ENCODE peak calls at places on chromosomes 13 and 19, in ten cellular contexts. G is testis, N is lower lobe of right lung, O is BJ, Z is colonic mucosa, E is adipocyte, A is brain microvascular endothelial cell, I is left ventricle myocardium inferior, Y is suprapubic skin, Q is GM23248. M is an unnamed sample. For H3K27me3, the result is how much of the 10 kb centered on the place peaks cover.

GRCh38 chr19:12784871-12785430 is 6.3 kb upstream of the JUNB start:
- DNase-seq in G (no peak), N (no peak), O (no peak), Z (no peak), E (peak), A (no peak), I (no peak), Y (peak), Q (peak), M (no peak)

GRCh38 chr19:29942404-29943261 is 594 bp downstream of the URI1 start:
- DNase-seq in G (peak), N (peak), O (no peak), Z (peak), E (peak), A (peak), I (peak), Y (peak), Q (peak), M (peak)

GRCh38 chr13:84137292-84137691 is 255.0 kb upstream of the SLITRK1 start:
- DNase-seq in G (no peak), N (no peak), O (no peak), Z (no peak), E (peak), A (peak), I (no peak), Y (no peak), Q (no peak), M (no peak)

GRCh38 chr13:66805657-66806056 is 424.5 kb downstream of the PCDH9 start:
- DNase-seq in G (peak), N (no peak), O (no peak), Z (no peak), E (peak), A (peak), I (no peak), Y (no peak), Q (no peak), M (peak)

GRCh38 chr19:10995926-10996600 is 35.2 kb downstream of the SMARCA4 start:
- DNase-seq in G (no peak), N (no peak), O (no peak), Z (no peak), E (no peak), A (no peak), I (no peak), Y (no peak), Q (no peak), M (no peak)

GRCh38 chr13:107867701-107868661 is 347.4 kb downstream of the LIG4 start:
- DNase-seq in G (peak), N (no peak), O (no peak), Z (no peak), E (peak), A (peak), I (no peak), Y (no peak), Q (peak), M (peak)

GRCh38 chr19:18436651-18437478 is 1.1 kb downstream of the ISYNA1 start:
- DNase-seq in G (peak), N (peak), O (no peak), Z (peak), E (peak), A (peak), I (peak), Y (peak), Q (peak), M (peak)

GRCh38 chr13:45865414-45865813 is 13.9 kb upstream of the SIAH3 start:
- DNase-seq in G (no peak), N (no peak), O (no peak), Z (no peak), E (no peak), A (no peak), I (no peak), Y (no peak), Q (no peak), M (no peak)

GRCh38 chr19:3492919-3493318 is 7.6 kb downstream of the DOHH start:
- DNase-seq in G (no peak), N (no peak), O (no peak), Z (no peak), E (no peak), A (no peak), I (no peak), Y (no peak), Q (no peak), M (no peak)

GRCh38 chr19:45161715-45162463 is 1.1 kb upstream of the NKPD1 start:
- DNase-seq in G (peak), N (no peak), O (no peak), Z (no peak), E (peak), A (no peak), I (no peak), Y (no peak), Q (peak), M (no peak)

GRCh38 chr19:48511800-48512503 is at the start of gene LMTK3:
- DNase-seq in G (peak), N (peak), O (no peak), Z (no peak), E (peak), A (no peak), I (no peak), Y (no peak), Q (peak), M (peak)

GRCh38 chr13:86846501-86846900 is 824.7 kb upstream of the SLITRK5 start:
- DNase-seq in G (no peak), N (no peak), O (no peak), Z (no peak), E (no peak), A (no peak), I (no peak), Y (no peak), Q (no peak), M (no peak)

GRCh38 chr19:5293607-5294089 is 47.0 kb downstream of the PTPRS start:
- DNase-seq in G (no peak), N (no peak), O (no peak), Z (no peak), E (peak), A (no peak), I (no peak), Y (peak), Q (peak), M (peak)

GRCh38 chr13:40388617-40389016 is 277.8 kb downstream of the FOXO1 start:
- DNase-seq in G (no peak), N (no peak), O (peak), Z (peak), E (no peak), A (peak), I (no peak), Y (no peak), Q (no peak), M (no peak)

GRCh38 chr13:95643814-95644598 is 500 bp downstream of the DZIP1 start:
- DNase-seq in G (peak), N (no peak), O (no peak), Z (no peak), E (peak), A (peak), I (peak), Y (peak), Q (peak), M (no peak)

GRCh38 chr13:44159633-44160279 is 213.9 kb upstream of the SERP2 start:
- DNase-seq in G (no peak), N (no peak), O (no peak), Z (no peak), E (peak), A (no peak), I (no peak), Y (no peak), Q (peak), M (no peak)

GRCh38 chr19:49335071-49335783 is at the start of gene CD37:
- DNase-seq in G (no peak), N (peak), O (no peak), Z (peak), E (no peak), A (no peak), I (no peak), Y (no peak), Q (no peak), M (peak)

GRCh38 chr13:100594731-100595130 is 6.1 kb upstream of the GGACT start:
- DNase-seq in G (no peak), N (no peak), O (no peak), Z (peak), E (no peak), A (no peak), I (no peak), Y (no peak), Q (no peak), M (no peak)

GRCh38 chr13:28885191-28885590 is 65.1 kb downstream of the MTUS2 start:
- DNase-seq in G (no peak), N (no peak), O (no peak), Z (no peak), E (no peak), A (no peak), I (no peak), Y (no peak), Q (no peak), M (no peak)

GRCh38 chr19:56837492-56837891 is 3.0 kb downstream of the PEG3 start:
- DNase-seq in G (peak), N (peak), O (no peak), Z (peak), E (no peak), A (peak), I (peak), Y (peak), Q (peak), M (peak)

GRCh38 chr13:77637583-77637982 is 59.9 kb upstream of the SLAIN1 start:
- DNase-seq in G (no peak), N (no peak), O (no peak), Z (no peak), E (no peak), A (no peak), I (no peak), Y (no peak), Q (no peak), M (no peak)

GRCh38 chr13:67620665-67621064 is 390.5 kb upstream of the PCDH9 start:
- DNase-seq in G (no peak), N (no peak), O (no peak), Z (no peak), E (peak), A (no peak), I (no peak), Y (no peak), Q (no peak), M (no peak)

GRCh38 chr13:113546571-113547247 is 37.8 kb upstream of the TFDP1 start:
- DNase-seq in G (peak), N (peak), O (no peak), Z (no peak), E (no peak), A (peak), I (peak), Y (no peak), Q (peak), M (no peak)

GRCh38 chr19:6340493-6341201 is 7.2 kb upstream of the ACER1 start:
- DNase-seq in G (no peak), N (no peak), O (no peak), Z (no peak), E (no peak), A (no peak), I (no peak), Y (no peak), Q (no peak), M (no peak)

GRCh38 chr13:109072505-109072904 is 443.1 kb downstream of the MYO16 start:
- DNase-seq in G (no peak), N (no peak), O (no peak), Z (no peak), E (no peak), A (no peak), I (no peak), Y (no peak), Q (no peak), M (no peak)

GRCh38 chr19:35211545-35212230 is 16.9 kb downstream of the FAM187B start:
- DNase-seq in G (peak), N (peak), O (no peak), Z (peak), E (no peak), A (no peak), I (peak), Y (peak), Q (no peak), M (peak)

GRCh38 chr19:51337861-51338562 is 3.9 kb downstream of the VSIG10L start:
- DNase-seq in G (no peak), N (no peak), O (no peak), Z (no peak), E (no peak), A (no peak), I (no peak), Y (no peak), Q (no peak), M (no peak)

GRCh38 chr13:27172495-27172842 is 858 bp upstream of the USP12 start:
- DNase-seq in G (peak), N (no peak), O (no peak), Z (no peak), E (peak), A (peak), I (no peak), Y (no peak), Q (peak), M (no peak)

GRCh38 chr13:50126378-50127016 is 111.3 kb downstream of the KCNRG start:
- DNase-seq in G (no peak), N (no peak), O (no peak), Z (peak), E (peak), A (no peak), I (no peak), Y (no peak), Q (peak), M (peak)

GRCh38 chr19:29650988-29651387 is 14.3 kb upstream of the PLEKHF1 start:
- DNase-seq in G (no peak), N (no peak), O (no peak), Z (no peak), E (no peak), A (no peak), I (no peak), Y (no peak), Q (no peak), M (no peak)

GRCh38 chr13:112057434-112057735 is 9.6 kb upstream of the SOX1 start:
- DNase-seq in G (no peak), N (no peak), O (no peak), Z (no peak), E (no peak), A (no peak), I (no peak), Y (no peak), Q (no peak), M (no peak)

GRCh38 chr13:112055032-112055416 is 11.9 kb upstream of the SOX1 start:
- DNase-seq in G (no peak), N (no peak), O (no peak), Z (no peak), E (no peak), A (no peak), I (no peak), Y (no peak), Q (no peak), M (no peak)

GRCh38 chr13:112055417-112056206 is 11.3 kb upstream of the SOX1 start:
- DNase-seq in G (no peak), N (no peak), O (no peak), Z (no peak), E (no peak), A (no peak), I (no peak), Y (no peak), Q (no peak), M (no peak)

GRCh38 chr13:112056739-112057433 is 10.1 kb upstream of the SOX1 start:
- DNase-seq in G (no peak), N (no peak), O (no peak), Z (no peak), E (no peak), A (no peak), I (no peak), Y (no peak), Q (no peak), M (no peak)

DNA sequence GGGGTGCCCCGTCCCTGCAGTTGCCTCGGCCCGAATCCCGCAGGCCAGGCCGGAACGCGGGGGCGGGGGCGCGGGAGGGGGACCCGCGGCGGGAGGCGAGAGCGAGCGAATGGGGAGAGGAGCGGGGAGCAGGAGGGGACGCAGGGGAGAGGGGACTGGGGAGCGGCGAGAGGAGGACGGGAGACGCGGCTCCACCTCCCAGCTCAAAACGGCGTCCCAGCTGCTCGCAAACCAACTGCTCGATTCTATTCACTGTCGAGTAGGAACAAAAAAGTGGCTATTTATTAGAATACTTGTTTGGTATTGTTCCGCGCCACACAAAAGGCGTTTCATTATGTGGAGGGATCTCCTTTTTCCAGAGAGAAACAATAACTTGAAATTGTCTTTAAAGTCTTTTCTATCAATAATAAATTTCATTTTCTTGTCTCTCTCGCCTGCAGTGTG is 10.6 kb upstream of the SOX1 start:
- DNase-seq in G (no peak), N (no peak), O (no peak), Z (no peak), E (no peak), A (no peak), I (no peak), Y (no peak), Q (no peak), M (no peak)
- H3K27me3 ChIP-seq in G (under half), N (half or more), O (under half), Z (half or more), E (half or more), A (half or more), I (half or more), Y (half or more), Q (half or more), M (half or more)

DNA sequence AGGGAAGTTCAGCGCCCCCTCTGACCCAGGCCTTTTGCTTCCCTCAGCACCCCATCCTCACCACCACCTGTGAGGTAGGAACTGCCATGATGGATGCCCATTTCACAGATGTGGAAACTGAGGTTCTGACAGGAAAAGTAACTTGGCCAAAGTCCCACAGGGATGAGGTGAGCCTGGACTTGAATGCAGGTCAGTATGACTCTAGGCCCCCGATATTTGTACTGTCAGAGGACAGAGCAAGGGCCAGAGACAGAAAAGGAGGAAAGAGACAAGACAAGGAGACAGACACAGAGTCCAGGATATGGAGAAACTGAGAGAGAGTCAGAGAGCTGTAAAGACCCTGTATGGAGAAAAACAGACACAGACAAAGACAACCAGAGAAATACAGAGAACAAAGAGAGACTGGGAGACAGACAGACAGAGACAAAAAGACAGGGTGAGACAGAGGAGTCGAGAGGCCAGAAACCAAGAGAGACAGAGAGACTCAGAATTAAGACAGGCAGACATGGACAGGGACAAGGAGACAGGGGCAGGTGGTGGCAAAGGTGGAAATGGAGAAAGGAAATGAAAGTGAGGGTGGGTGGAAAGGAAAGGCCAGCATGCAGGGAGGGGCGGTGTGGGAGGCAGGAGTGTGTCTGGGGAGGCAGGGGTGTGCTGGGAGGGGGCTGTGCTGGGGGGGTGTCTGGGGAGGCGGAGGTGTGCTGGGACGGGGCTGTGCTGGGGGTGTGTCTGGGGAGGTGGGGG is 5.0 kb downstream of the ERFL start:
- DNase-seq in G (no peak), N (no peak), O (no peak), Z (no peak), E (no peak), A (no peak), I (no peak), Y (no peak), Q (no peak), M (no peak)
- H3K27me3 ChIP-seq in G (under half), N (half or more), O (half or more), Z (under half), E (half or more), A (under half), I (half or more), Y (half or more), Q (half or more), M (half or more)

DNA sequence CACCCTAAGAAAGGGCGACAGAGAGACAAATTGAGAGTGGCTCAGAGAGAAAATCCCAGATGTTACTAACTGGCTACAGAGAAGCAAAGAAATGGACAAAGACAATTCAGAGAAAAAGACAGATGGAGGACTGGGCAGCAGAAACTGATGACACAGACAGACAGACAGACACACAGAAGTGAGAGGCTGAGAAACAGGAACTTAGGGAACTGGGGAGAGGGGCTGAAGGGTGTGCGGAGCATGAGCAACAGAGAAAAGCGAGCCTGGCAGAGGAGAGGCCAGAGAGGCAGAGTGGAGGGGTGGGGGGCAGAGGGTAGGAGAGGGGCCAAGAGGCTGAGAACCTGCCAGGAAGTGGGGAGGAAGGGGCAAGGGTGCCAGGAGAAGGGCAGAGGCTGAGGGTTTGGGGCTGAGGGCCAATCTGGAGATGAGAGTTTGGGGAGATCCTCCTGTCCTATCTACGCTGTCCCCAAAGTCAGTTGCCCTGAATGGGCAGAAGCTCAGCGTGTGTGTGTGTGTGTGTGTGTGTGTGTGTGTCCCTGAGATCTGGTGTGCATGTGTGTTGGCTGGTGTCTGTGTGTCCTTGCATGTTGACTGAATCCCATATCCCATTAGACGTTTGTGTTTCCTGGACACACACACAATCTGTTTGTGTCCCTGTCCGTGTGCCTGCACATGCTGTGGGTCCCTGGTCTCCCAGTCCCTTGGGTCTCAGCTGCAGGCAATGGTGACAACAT is 5.6 kb upstream of the ERFL start:
- DNase-seq in G (no peak), N (no peak), O (no peak), Z (no peak), E (no peak), A (no peak), I (no peak), Y (no peak), Q (no peak), M (no peak)
- H3K27me3 ChIP-seq in G (under half), N (under half), O (under half), Z (under half), E (under half), A (half or more), I (half or more), Y (half or more), Q (half or more), M (under half)

GRCh38 chr19:7731218-7731595 is 703 bp downstream of the CLEC4G start:
- DNase-seq in G (no peak), N (no peak), O (no peak), Z (no peak), E (no peak), A (no peak), I (no peak), Y (no peak), Q (no peak), M (no peak)
- H3K27me3 ChIP-seq in G (under half), N (under half), O (under half), Z (under half), E (half or more), A (under half), I (half or more), Y (half or more), Q (half or more), M (under half)

GRCh38 chr19:7668842-7669241 is at the start of gene RETN:
- DNase-seq in G (no peak), N (no peak), O (no peak), Z (no peak), E (no peak), A (no peak), I (no peak), Y (no peak), Q (no peak), M (no peak)
- H3K27me3 ChIP-seq in G (under half), N (under half), O (under half), Z (under half), E (under half), A (under half), I (half or more), Y (half or more), Q (under half), M (under half)

M was measured in adrenal gland.